ENCODE peak calls at places on chromosome 19, in four cellular contexts. P, I, V and M are unnamed samples.

GRCh38 chr19:41350735-41351338 is 2.9 kb downstream of the TGFB1 start:
- DNase-seq in P (no peak), I (peak; percentile 21), V (no peak), M (peak; percentile 32)

GRCh38 chr19:48094843-48095203 is 15.8 kb downstream of the PLA2G4C start:
- DNase-seq in P (no peak), I (no peak), V (no peak), M (no peak)

GRCh38 chr19:37966211-37967072 is 59.4 kb downstream of the SIPA1L3 start:
- DNase-seq in P (no peak), I (peak; percentile 39), V (no peak), M (no peak)

GRCh38 chr19:37329686-37330085 is 41.2 kb upstream of the ZNF527 start:
- DNase-seq in P (no peak), I (no peak), V (peak; percentile 73), M (peak; percentile 59)

GRCh38 chr19:21655540-21656126 is 111.7 kb downstream of the ZNF100 start:
- DNase-seq in P (no peak), I (no peak), V (peak; percentile 7), M (no peak)

GRCh38 chr19:31461814-31462539 is 112.7 kb upstream of the TSHZ3 start:
- DNase-seq in P (no peak), I (no peak), V (peak; percentile 22), M (no peak)

GRCh38 chr19:55486971-55487883 is 1.0 kb upstream of the SSC5D start:
- DNase-seq in P (no peak), I (peak; percentile 97), V (peak; percentile 80), M (no peak)

GRCh38 chr19:48480476-48481190 is 11.5 kb downstream of the CYTH2 start:
- DNase-seq in P (no peak), I (no peak), V (no peak), M (no peak)

GRCh38 chr19:53908933-53909415 is at the start of gene CACNG7:
- DNase-seq in P (no peak), I (no peak), V (peak; percentile 57), M (peak; percentile 66)

GRCh38 chr19:16160943-16161560 is 12.3 kb downstream of the CIB3 start:
- DNase-seq in P (no peak), I (peak; percentile 87), V (peak; percentile 34), M (no peak)

GRCh38 chr19:9673912-9674668 is 810 bp downstream of the ZNF562 start:
- DNase-seq in P (no peak), I (peak; percentile 5), V (peak; percentile 32), M (no peak)

GRCh38 chr19:55256562-55257460 is 2.0 kb downstream of the PPP6R1 start:
- DNase-seq in P (no peak), I (no peak), V (no peak), M (no peak)

GRCh38 chr19:16915135-16915534 is 26.3 kb downstream of the F2RL3 start:
- DNase-seq in P (no peak), I (no peak), V (no peak), M (no peak)

GRCh38 chr19:4923379-4923747 is 14.1 kb downstream of the UHRF1 start:
- DNase-seq in P (no peak), I (no peak), V (no peak), M (no peak)

GRCh38 chr19:4922530-4923378 is 13.5 kb downstream of the UHRF1 start:
- DNase-seq in P (no peak), I (no peak), V (no peak), M (no peak)
- H3K56ac ChIP-seq in P (no peak overlapping the region), I (no peak overlapping the region), V (no peak overlapping the region), M (no peak overlapping the region)

GRCh38 chr19:44848805-44849457 is 2.8 kb downstream of the NECTIN2 start:
- DNase-seq in P (no peak), I (no peak), V (peak; percentile 85), M (peak; percentile 50)
- H3K4ac ChIP-seq in P (no peak overlapping the region), I (peak overlapping the region; percentile 84), V (no peak overlapping the region), M (no peak overlapping the region)

GRCh38 chr19:1387684-1388636 is 4.3 kb downstream of the NDUFS7 start:
- DNase-seq in P (no peak), I (no peak), V (no peak), M (no peak)
- H3K56ac ChIP-seq in P (no peak overlapping the region), I (no peak overlapping the region), V (no peak overlapping the region), M (no peak overlapping the region)

GRCh38 chr19:19034204-19034624 is 811 bp downstream of the ARMC6 start:
- DNase-seq in P (peak; percentile 36), I (peak; percentile 44), V (peak; percentile 90), M (peak; percentile 86)

GRCh38 chr19:19033176-19033425 is 216 bp downstream of the SUGP2 start:
- DNase-seq in P (no peak), I (no peak), V (no peak), M (no peak)

GRCh38 chr19:19032420-19033175 is 719 bp downstream of the SUGP2 start:
- DNase-seq in P (peak; percentile 82), I (peak; percentile 95), V (peak; percentile 99), M (peak; percentile 97)

GRCh38 chr19:19028526-19028925 is 4.8 kb downstream of the SUGP2 start:
- DNase-seq in P (no peak), I (no peak), V (no peak), M (no peak)

DNA sequence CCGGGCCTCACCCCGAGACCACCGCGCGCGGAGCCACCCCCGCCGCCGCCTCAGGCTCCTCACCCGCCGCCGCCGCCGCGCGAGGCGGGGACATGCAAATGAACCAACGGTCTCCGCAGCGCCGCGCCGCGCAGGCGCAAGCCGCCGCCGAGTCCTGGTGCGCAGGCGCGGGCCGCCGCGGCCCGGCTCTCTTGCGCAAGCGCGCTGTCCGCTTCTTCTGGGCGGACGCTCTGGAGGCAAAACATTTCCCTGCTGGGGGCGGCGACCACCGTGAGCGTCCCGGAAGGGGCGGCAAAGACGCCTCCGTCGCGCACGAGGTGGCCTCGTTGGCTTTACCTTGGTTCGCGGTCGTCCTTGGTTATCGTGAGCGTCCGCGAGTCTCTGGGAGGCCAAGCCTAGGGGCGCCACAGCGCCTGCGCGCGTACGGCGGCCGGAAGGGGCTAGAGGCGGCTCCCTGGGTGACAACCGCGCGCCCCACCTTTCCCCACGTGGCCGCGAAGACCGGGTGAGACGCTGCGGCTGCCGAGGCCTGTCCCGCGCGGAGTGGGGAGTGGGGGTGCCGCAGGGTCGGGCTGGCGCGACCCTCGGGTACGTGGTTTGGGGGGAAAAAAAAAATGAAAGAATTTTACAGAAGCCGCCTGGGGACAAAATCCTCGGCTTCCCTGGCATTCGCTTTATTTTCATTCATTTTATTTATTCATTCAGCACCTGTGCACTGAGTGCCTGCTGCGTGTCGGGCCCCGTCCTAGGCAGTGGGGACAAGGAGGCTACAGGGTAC is at the start of the genes ARMC6 and SUGP2:
- DNase-seq in P (peak; percentile 72), I (peak; percentile 84), V (peak; percentile 93), M (peak; percentile 90)
- H3K4ac ChIP-seq in P (peak within 1 kb of the TSS; percentile 87), I (peak within 1 kb of the TSS; percentile 96), V (peak within 1 kb of the TSS; percentile 66), M (no peak within 1 kb of the TSS)

GRCh38 chr19:52665529-52665928 is 27.4 kb upstream of the ZNF83 start:
- DNase-seq in P (no peak), I (peak; percentile 39), V (no peak), M (no peak)
- H3K56ac ChIP-seq in P (no peak overlapping the region), I (no peak overlapping the region), V (no peak overlapping the region), M (no peak overlapping the region)

GRCh38 chr19:29630661-29631060 is 24.6 kb downstream of the POP4 start:
- DNase-seq in P (no peak), I (no peak), V (no peak), M (no peak)
- H3K4ac ChIP-seq in P (no peak overlapping the region), I (no peak overlapping the region), V (no peak overlapping the region), M (no peak overlapping the region)

GRCh38 chr19:57002195-57002601 is 117.6 kb upstream of the USP29 start:
- DNase-seq in P (no peak), I (no peak), V (no peak), M (no peak)

GRCh38 chr19:57002765-57003164 is 117.0 kb upstream of the USP29 start:
- DNase-seq in P (no peak), I (no peak), V (no peak), M (no peak)

GRCh38 chr19:57008432-57008831 is 111.4 kb upstream of the USP29 start:
- DNase-seq in P (no peak), I (no peak), V (no peak), M (no peak)

GRCh38 chr19:57004418-57004817 is 115.4 kb upstream of the USP29 start:
- DNase-seq in P (no peak), I (no peak), V (no peak), M (no peak)
- H3K56ac ChIP-seq in P (no peak overlapping the region), I (no peak overlapping the region), V (no peak overlapping the region), M (no peak overlapping the region)

GRCh38 chr19:8500158-8500557 is 2.3 kb downstream of the PRAM1 start:
- DNase-seq in P (no peak), I (no peak), V (peak; percentile 43), M (no peak)

GRCh38 chr19:8498295-8498694 is 4.1 kb downstream of the PRAM1 start:
- DNase-seq in P (no peak), I (no peak), V (no peak), M (no peak)

GRCh38 chr19:8501968-8502367 is 472 bp downstream of the PRAM1 start:
- DNase-seq in P (no peak), I (no peak), V (no peak), M (no peak)

GRCh38 chr19:8501547-8501946 is 893 bp downstream of the PRAM1 start:
- DNase-seq in P (no peak), I (no peak), V (no peak), M (no peak)

GRCh38 chr19:8499048-8499833 is 3.2 kb downstream of the PRAM1 start:
- DNase-seq in P (no peak), I (no peak), V (no peak), M (no peak)
- H3K4ac ChIP-seq in P (no peak overlapping the region), I (no peak overlapping the region), V (no peak overlapping the region), M (no peak overlapping the region)

DNA sequence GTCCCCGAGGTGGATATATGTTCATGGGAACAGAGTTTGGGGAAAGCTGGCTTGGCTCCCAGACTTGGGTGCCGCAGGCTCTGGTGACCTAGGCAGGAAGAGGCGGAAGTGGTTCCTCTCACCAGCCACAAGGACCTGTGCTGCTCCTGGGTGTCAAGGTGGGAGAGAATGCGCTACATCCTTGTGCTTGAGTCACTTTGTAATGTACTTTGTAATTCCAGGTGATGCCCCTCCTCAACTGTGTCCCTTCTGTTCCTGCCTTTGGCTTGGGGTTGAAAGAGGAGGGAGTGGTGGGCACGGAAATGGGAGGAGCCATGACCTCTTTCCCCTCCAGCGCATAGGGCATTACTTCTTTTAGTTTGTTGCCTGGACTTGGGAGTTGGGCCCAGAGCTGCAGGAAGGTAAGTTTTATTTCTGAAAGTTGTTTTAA is 10.9 kb downstream of the GARRE1 start:
- DNase-seq in P (no peak), I (no peak), V (peak; percentile 45), M (peak; percentile 73)
- H3K56ac ChIP-seq in P (no peak overlapping the region), I (no peak overlapping the region), V (no peak overlapping the region), M (no peak overlapping the region)